ENCODE peak calls at places on chromosomes 6 and 20, in nine cellular contexts. One of them, this sample, is unnamed.

GRCh38 chr20:46122071-46122470 is 4.0 kb downstream of the CD40 start:
- DNase-seq in choroid plexus epithelial cell: peak
- DNase-seq in neural crest cell: no peak
- DNase-seq in activated B cell treated with CpG ODN at 0.5 μM for 24 hours: no peak
- DNase-seq in AG10803: peak
- DNase-seq in HFFc6: peak
- DNase-seq in GM20000: no peak
- DNase-seq in lower leg skin: peak
- DNase-seq in GM12864: no peak
- DNase-seq in this sample: no peak

GRCh38 chr20:56348306-56348695 is 10.5 kb upstream of the FAM210B start:
- DNase-seq in GM20000: no peak
- DNase-seq in choroid plexus epithelial cell: peak
- DNase-seq in neural crest cell: no peak
- DNase-seq in HFFc6: no peak
- DNase-seq in AG10803: no peak
- DNase-seq in lower leg skin: no peak
- DNase-seq in activated B cell treated with CpG ODN at 0.5 μM for 24 hours: no peak
- DNase-seq in GM12864: no peak
- DNase-seq in this sample: no peak

GRCh38 chr6:17179246-17180073 is 77.6 kb downstream of the STMND1 start:
- DNase-seq in choroid plexus epithelial cell: peak
- DNase-seq in GM20000: no peak
- DNase-seq in activated B cell treated with CpG ODN at 0.5 μM for 24 hours: no peak
- DNase-seq in GM12864: no peak
- DNase-seq in lower leg skin: no peak
- DNase-seq in HFFc6: peak
- DNase-seq in AG10803: peak
- DNase-seq in neural crest cell: no peak
- DNase-seq in this sample: no peak

GRCh38 chr6:47097092-47097945 is 55.2 kb upstream of the ADGRF1 start:
- DNase-seq in activated B cell treated with CpG ODN at 0.5 μM for 24 hours: no peak
- DNase-seq in lower leg skin: no peak
- DNase-seq in AG10803: peak
- DNase-seq in GM20000: peak
- DNase-seq in neural crest cell: peak
- DNase-seq in choroid plexus epithelial cell: peak
- DNase-seq in HFFc6: peak
- DNase-seq in GM12864: peak
- DNase-seq in this sample: peak

GRCh38 chr20:8394308-8394945 is 262.4 kb downstream of the PLCB1 start:
- DNase-seq in activated B cell treated with CpG ODN at 0.5 μM for 24 hours: no peak
- DNase-seq in choroid plexus epithelial cell: peak
- DNase-seq in HFFc6: peak
- DNase-seq in AG10803: peak
- DNase-seq in GM20000: peak
- DNase-seq in lower leg skin: no peak
- DNase-seq in neural crest cell: no peak
- DNase-seq in GM12864: peak
- DNase-seq in this sample: no peak

GRCh38 chr20:44180814-44181213 is 6.2 kb downstream of the JPH2 start:
- DNase-seq in AG10803: peak
- DNase-seq in neural crest cell: no peak
- DNase-seq in GM20000: no peak
- DNase-seq in GM12864: no peak
- DNase-seq in choroid plexus epithelial cell: peak
- DNase-seq in HFFc6: no peak
- DNase-seq in activated B cell treated with CpG ODN at 0.5 μM for 24 hours: no peak
- DNase-seq in lower leg skin: no peak
- DNase-seq in this sample: peak

GRCh38 chr20:10094566-10095173 is 59.9 kb downstream of the ANKEF1 start:
- DNase-seq in neural crest cell: no peak
- DNase-seq in AG10803: no peak
- DNase-seq in activated B cell treated with CpG ODN at 0.5 μM for 24 hours: no peak
- DNase-seq in GM20000: no peak
- DNase-seq in lower leg skin: no peak
- DNase-seq in HFFc6: no peak
- DNase-seq in GM12864: no peak
- DNase-seq in choroid plexus epithelial cell: peak
- DNase-seq in this sample: no peak

GRCh38 chr20:4091332-4092135 is 76.2 kb upstream of the RNF24 start:
- DNase-seq in lower leg skin: peak
- DNase-seq in AG10803: peak
- DNase-seq in GM12864: no peak
- DNase-seq in GM20000: peak
- DNase-seq in HFFc6: peak
- DNase-seq in choroid plexus epithelial cell: peak
- DNase-seq in activated B cell treated with CpG ODN at 0.5 μM for 24 hours: no peak
- DNase-seq in neural crest cell: peak
- DNase-seq in this sample: peak

GRCh38 chr6:21164768-21165326 is 428.7 kb upstream of the SOX4 start:
- DNase-seq in choroid plexus epithelial cell: peak
- DNase-seq in GM12864: peak
- DNase-seq in neural crest cell: no peak
- DNase-seq in activated B cell treated with CpG ODN at 0.5 μM for 24 hours: no peak
- DNase-seq in GM20000: peak
- DNase-seq in HFFc6: no peak
- DNase-seq in AG10803: peak
- DNase-seq in lower leg skin: no peak
- DNase-seq in this sample: no peak

GRCh38 chr6:16477367-16478149 is 239.2 kb downstream of the GMPR start:
- DNase-seq in GM12864: no peak
- DNase-seq in lower leg skin: no peak
- DNase-seq in activated B cell treated with CpG ODN at 0.5 μM for 24 hours: no peak
- DNase-seq in choroid plexus epithelial cell: no peak
- DNase-seq in GM20000: no peak
- DNase-seq in HFFc6: no peak
- DNase-seq in neural crest cell: no peak
- DNase-seq in AG10803: no peak
- DNase-seq in this sample: no peak

GRCh38 chr6:12909828-12910227 is 193.3 kb downstream of the PHACTR1 start:
- DNase-seq in AG10803: no peak
- DNase-seq in neural crest cell: no peak
- DNase-seq in choroid plexus epithelial cell: no peak
- DNase-seq in HFFc6: no peak
- DNase-seq in lower leg skin: no peak
- DNase-seq in activated B cell treated with CpG ODN at 0.5 μM for 24 hours: no peak
- DNase-seq in GM12864: no peak
- DNase-seq in GM20000: no peak
- DNase-seq in this sample: peak

GRCh38 chr20:49118307-49118706 is 69.8 kb downstream of the STAU1 start:
- DNase-seq in activated B cell treated with CpG ODN at 0.5 μM for 24 hours: no peak
- DNase-seq in neural crest cell: no peak
- DNase-seq in GM12864: no peak
- DNase-seq in HFFc6: no peak
- DNase-seq in lower leg skin: peak
- DNase-seq in AG10803: no peak
- DNase-seq in GM20000: no peak
- DNase-seq in choroid plexus epithelial cell: no peak
- DNase-seq in this sample: no peak

GRCh38 chr20:49112596-49113274 is 66.6 kb downstream of the CSE1L start:
- DNase-seq in AG10803: no peak
- DNase-seq in GM20000: no peak
- DNase-seq in choroid plexus epithelial cell: peak
- DNase-seq in GM12864: no peak
- DNase-seq in HFFc6: no peak
- DNase-seq in activated B cell treated with CpG ODN at 0.5 μM for 24 hours: no peak
- DNase-seq in neural crest cell: no peak
- DNase-seq in lower leg skin: no peak
- DNase-seq in this sample: no peak

GRCh38 chr20:49119972-49120371 is 68.2 kb downstream of the STAU1 start:
- DNase-seq in activated B cell treated with CpG ODN at 0.5 μM for 24 hours: no peak
- DNase-seq in HFFc6: no peak
- DNase-seq in GM12864: no peak
- DNase-seq in AG10803: no peak
- DNase-seq in neural crest cell: no peak
- DNase-seq in choroid plexus epithelial cell: no peak
- DNase-seq in lower leg skin: peak
- DNase-seq in GM20000: no peak
- DNase-seq in this sample: no peak

GRCh38 chr20:49110767-49111694 is 64.9 kb downstream of the CSE1L start:
- DNase-seq in GM20000: no peak
- DNase-seq in GM12864: no peak
- DNase-seq in HFFc6: no peak
- DNase-seq in neural crest cell: no peak
- DNase-seq in choroid plexus epithelial cell: no peak
- DNase-seq in activated B cell treated with CpG ODN at 0.5 μM for 24 hours: no peak
- DNase-seq in AG10803: no peak
- DNase-seq in lower leg skin: no peak
- DNase-seq in this sample: no peak

DNA sequence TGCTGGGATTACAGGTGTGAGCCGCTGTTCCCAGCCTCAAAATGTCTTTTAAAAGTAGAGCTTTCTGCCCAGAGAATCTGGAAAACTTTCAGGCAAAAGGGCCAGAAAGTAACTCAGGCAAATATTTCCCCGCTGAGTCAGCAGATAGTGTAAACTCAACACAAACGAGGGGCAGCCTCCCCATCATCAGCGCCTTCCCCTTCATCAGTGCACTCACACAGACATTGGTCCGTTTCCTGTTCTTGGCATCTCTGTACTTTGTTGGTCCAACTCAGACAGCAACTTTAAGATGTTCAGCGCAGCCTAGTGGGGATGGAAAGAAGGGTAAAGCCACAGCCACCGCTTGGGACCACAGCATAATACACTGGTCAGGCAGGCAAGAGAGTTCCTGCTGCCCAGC is 69.5 kb downstream of the CSE1L start:
- DNase-seq in lower leg skin: no peak
- DNase-seq in AG10803: peak
- DNase-seq in GM20000: no peak
- DNase-seq in choroid plexus epithelial cell: peak
- DNase-seq in HFFc6: peak
- DNase-seq in neural crest cell: no peak
- DNase-seq in activated B cell treated with CpG ODN at 0.5 μM for 24 hours: no peak
- DNase-seq in GM12864: no peak
- DNase-seq in this sample: no peak
- TF ChIP-seq CTCF in lower leg skin: no peak
- TF ChIP-seq CTCF in AG10803: no peak
- TF ChIP-seq CTCF in GM20000: no peak
- TF ChIP-seq CTCF in choroid plexus epithelial cell: peak
- TF ChIP-seq CTCF in HFFc6: peak
- TF ChIP-seq CTCF in neural crest cell: no peak
- TF ChIP-seq CTCF in activated B cell treated with CpG ODN at 0.5 μM for 24 hours: no peak
- TF ChIP-seq CTCF in GM12864: no peak
- TF ChIP-seq CTCF in this sample: no peak

GRCh38 chr6:150880336-150880735 is 14.8 kb downstream of the MTHFD1L start:
- DNase-seq in GM12864: no peak
- DNase-seq in AG10803: no peak
- DNase-seq in neural crest cell: no peak
- DNase-seq in GM20000: no peak
- DNase-seq in lower leg skin: no peak
- DNase-seq in activated B cell treated with CpG ODN at 0.5 μM for 24 hours: no peak
- DNase-seq in HFFc6: no peak
- DNase-seq in choroid plexus epithelial cell: no peak
- DNase-seq in this sample: no peak

GRCh38 chr6:150878347-150879213 is 13.1 kb downstream of the MTHFD1L start:
- DNase-seq in lower leg skin: peak
- DNase-seq in choroid plexus epithelial cell: no peak
- DNase-seq in GM12864: no peak
- DNase-seq in GM20000: no peak
- DNase-seq in neural crest cell: no peak
- DNase-seq in activated B cell treated with CpG ODN at 0.5 μM for 24 hours: no peak
- DNase-seq in AG10803: no peak
- DNase-seq in HFFc6: no peak
- DNase-seq in this sample: no peak

GRCh38 chr6:150877928-150878327 is 12.4 kb downstream of the MTHFD1L start:
- DNase-seq in AG10803: no peak
- DNase-seq in choroid plexus epithelial cell: no peak
- DNase-seq in HFFc6: no peak
- DNase-seq in lower leg skin: peak
- DNase-seq in neural crest cell: no peak
- DNase-seq in GM12864: no peak
- DNase-seq in activated B cell treated with CpG ODN at 0.5 μM for 24 hours: no peak
- DNase-seq in GM20000: no peak
- DNase-seq in this sample: no peak

GRCh38 chr6:150874184-150874583 is 8.7 kb downstream of the MTHFD1L start:
- DNase-seq in GM20000: no peak
- DNase-seq in choroid plexus epithelial cell: no peak
- DNase-seq in neural crest cell: no peak
- DNase-seq in GM12864: no peak
- DNase-seq in AG10803: no peak
- DNase-seq in HFFc6: no peak
- DNase-seq in activated B cell treated with CpG ODN at 0.5 μM for 24 hours: no peak
- DNase-seq in lower leg skin: no peak
- DNase-seq in this sample: peak

GRCh38 chr6:150876598-150876997 is 11.1 kb downstream of the MTHFD1L start:
- DNase-seq in HFFc6: no peak
- DNase-seq in GM20000: no peak
- DNase-seq in neural crest cell: no peak
- DNase-seq in choroid plexus epithelial cell: peak
- DNase-seq in GM12864: no peak
- DNase-seq in AG10803: peak
- DNase-seq in activated B cell treated with CpG ODN at 0.5 μM for 24 hours: no peak
- DNase-seq in lower leg skin: no peak
- DNase-seq in this sample: no peak
- TF ChIP-seq CTCF in HFFc6: no peak
- TF ChIP-seq CTCF in GM20000: no peak
- TF ChIP-seq CTCF in neural crest cell: no peak
- TF ChIP-seq CTCF in choroid plexus epithelial cell: peak
- TF ChIP-seq CTCF in GM12864: no peak
- TF ChIP-seq CTCF in AG10803: peak
- TF ChIP-seq CTCF in activated B cell treated with CpG ODN at 0.5 μM for 24 hours: no peak
- TF ChIP-seq CTCF in lower leg skin: no peak
- TF ChIP-seq CTCF in this sample: no peak

DNA sequence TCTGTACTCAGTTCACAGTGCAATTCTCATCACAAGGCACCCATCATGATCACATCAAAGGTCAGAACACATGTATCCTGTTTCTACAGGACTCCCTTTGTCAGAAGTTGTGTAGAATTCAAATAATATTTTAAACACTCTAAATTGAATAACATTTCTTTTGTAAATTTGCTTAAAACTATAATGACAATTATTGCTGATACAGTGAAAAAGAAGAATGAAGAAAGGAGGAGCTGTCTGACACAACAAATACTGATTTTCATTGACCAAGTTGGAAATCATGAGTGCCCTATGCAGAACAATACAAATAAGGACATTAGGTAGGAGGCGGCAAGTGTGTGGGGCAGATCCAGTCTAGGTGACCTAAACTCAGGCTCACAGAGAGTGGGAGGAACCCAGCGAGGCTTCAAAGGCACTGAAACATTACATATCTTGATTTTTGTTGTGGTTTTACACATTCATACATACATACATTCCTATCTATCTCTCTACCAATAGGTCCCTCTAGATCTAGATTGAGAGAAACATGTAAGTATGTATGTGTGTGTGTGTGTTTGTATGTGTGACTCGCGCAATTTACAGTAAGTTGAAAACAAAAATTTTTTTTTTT is 79.2 kb upstream of the SLC2A12 start:
- DNase-seq in lower leg skin: no peak
- DNase-seq in GM20000: no peak
- DNase-seq in neural crest cell: no peak
- DNase-seq in GM12864: no peak
- DNase-seq in choroid plexus epithelial cell: no peak
- DNase-seq in AG10803: no peak
- DNase-seq in activated B cell treated with CpG ODN at 0.5 μM for 24 hours: no peak
- DNase-seq in HFFc6: no peak
- DNase-seq in this sample: no peak
- TF ChIP-seq CTCF in lower leg skin: no peak
- TF ChIP-seq CTCF in GM20000: no peak
- TF ChIP-seq CTCF in neural crest cell: no peak
- TF ChIP-seq CTCF in GM12864: no peak
- TF ChIP-seq CTCF in choroid plexus epithelial cell: no peak
- TF ChIP-seq CTCF in AG10803: no peak
- TF ChIP-seq CTCF in activated B cell treated with CpG ODN at 0.5 μM for 24 hours: no peak
- TF ChIP-seq CTCF in HFFc6: no peak
- TF ChIP-seq CTCF in this sample: no peak

GRCh38 chr6:154974485-154975149 is 20.5 kb upstream of the TIAM2 start:
- DNase-seq in AG10803: no peak
- DNase-seq in HFFc6: no peak
- DNase-seq in neural crest cell: no peak
- DNase-seq in activated B cell treated with CpG ODN at 0.5 μM for 24 hours: no peak
- DNase-seq in GM20000: no peak
- DNase-seq in GM12864: no peak
- DNase-seq in lower leg skin: no peak
- DNase-seq in choroid plexus epithelial cell: no peak
- DNase-seq in this sample: no peak
- TF ChIP-seq CTCF in AG10803: no peak
- TF ChIP-seq CTCF in HFFc6: peak
- TF ChIP-seq CTCF in neural crest cell: peak
- TF ChIP-seq CTCF in activated B cell treated with CpG ODN at 0.5 μM for 24 hours: no peak
- TF ChIP-seq CTCF in GM20000: no peak
- TF ChIP-seq CTCF in GM12864: peak
- TF ChIP-seq CTCF in lower leg skin: no peak
- TF ChIP-seq CTCF in choroid plexus epithelial cell: peak
- TF ChIP-seq CTCF in this sample: peak